ENCODE peak calls at places on chromosome 19, in four cellular contexts. Q, F, X and V are unnamed samples.

GRCh38 chr19:41411094-41411493 is 13.5 kb downstream of the BCKDHA start:
- DNase-seq in Q (no peak), F (no peak), X (no peak), V (no peak)

GRCh38 chr19:56124578-56124977 is 3.5 kb upstream of the ZNF787 start:
- DNase-seq in X (no peak), F (no peak), Q (no peak), V (no peak)

GRCh38 chr19:58001895-58002369 is 688 bp downstream of the ZNF606 start:
- DNase-seq in Q (no peak), F (peak), X (no peak), V (no peak)

GRCh38 chr19:16051254-16052025 is 24.9 kb upstream of the TPM4 start:
- DNase-seq in Q (no peak), F (no peak), X (peak), V (peak)

GRCh38 chr19:35355851-35356460 is 2.3 kb upstream of the FFAR3 start:
- DNase-seq in X (no peak), Q (no peak), F (no peak), V (no peak)

GRCh38 chr19:1744822-1745563 is 8.3 kb upstream of the ONECUT3 start:
- DNase-seq in X (no peak), F (no peak), Q (no peak), V (no peak)

GRCh38 chr19:4052114-4052992 is 14.3 kb downstream of the ZBTB7A start:
- DNase-seq in F (no peak), Q (no peak), X (no peak), V (no peak)

GRCh38 chr19:54478677-54479266 is 5.7 kb upstream of the CDC42EP5 start:
- DNase-seq in Q (peak), F (peak), X (peak), V (no peak)

GRCh38 chr19:5104871-5105351 is 136.0 kb downstream of the KDM4B start:
- DNase-seq in Q (peak), X (no peak), F (no peak), V (no peak)

GRCh38 chr19:29843180-29844051 is 31.6 kb downstream of the CCNE1 start:
- DNase-seq in F (peak), X (no peak), Q (no peak), V (no peak)